ENCODE peak calls at places on chromosomes 12 and 14, in four cellular contexts. T is GM12878, S is K562, G is HepG2. Q is an unnamed sample.

GRCh38 chr12:674272-674781 is 11.1 kb upstream of the NINJ2 start:
- DNase-seq in T (peak; percentile 100), S (peak; percentile 31), G (no peak), Q (no peak)

GRCh38 chr12:92629349-92630065 is 73.3 kb upstream of the PLEKHG7 start:
- DNase-seq in T (no peak), S (peak; percentile 6), G (no peak), Q (no peak)

GRCh38 chr12:128339121-128339520 is 72.2 kb downstream of the TMEM132C start:
- DNase-seq in T (no peak), S (no peak), G (no peak), Q (no peak)

GRCh38 chr12:80709811-80710726 is 2.6 kb downstream of the MYF6 start:
- DNase-seq in T (no peak), S (peak; percentile 11), G (peak; percentile 9), Q (peak; percentile 62)

GRCh38 chr14:61438860-61439765 is 117.7 kb downstream of the PRKCH start:
- DNase-seq in T (peak; percentile 90), S (peak; percentile 10), G (peak; percentile 85), Q (peak; percentile 28)

GRCh38 chr12:1217191-1217949 is 226.3 kb downstream of the ERC1 start:
- DNase-seq in T (no peak), S (no peak), G (no peak), Q (no peak)

GRCh38 chr12:109697877-109698468 is 15.7 kb upstream of the FAM222A start:
- DNase-seq in T (no peak), S (peak; percentile 67), G (no peak), Q (no peak)

GRCh38 chr14:102938191-102938590 is 15.7 kb downstream of the AMN start:
- DNase-seq in T (no peak), S (no peak), G (no peak), Q (no peak)

GRCh38 chr14:77988966-77989365 is 181.2 kb upstream of the NRXN3 start:
- DNase-seq in T (no peak), S (peak; percentile 44), G (peak; percentile 6), Q (no peak)

GRCh38 chr14:52977798-52978197 is 26.9 kb upstream of the FERMT2 start:
- DNase-seq in T (no peak), S (no peak), G (no peak), Q (no peak)

GRCh38 chr12:42706331-42706730 is 116.8 kb upstream of the PRICKLE1 start:
- DNase-seq in T (no peak), S (no peak), G (no peak), Q (no peak)

GRCh38 chr12:78964521-78964920 is 99.9 kb downstream of the SYT1 start:
- DNase-seq in T (no peak), S (no peak), G (no peak), Q (no peak)

GRCh38 chr14:20327005-20327869 is 5.8 kb downstream of the CCNB1IP1 start:
- DNase-seq in T (peak; percentile 35), S (peak; percentile 72), G (peak; percentile 79), Q (no peak)

GRCh38 chr12:6943719-6944380 is at the start of the genes C12orf57 and RNU7-1:
- DNase-seq in T (peak; percentile 93), S (peak; percentile 94), G (peak; percentile 94), Q (peak; percentile 76)

GRCh38 chr12:47361389-47362031 is 281.8 kb upstream of the AMIGO2 start:
- DNase-seq in T (no peak), S (peak; percentile 85), G (no peak), Q (no peak)

GRCh38 chr14:52711666-52712065 is 4.7 kb downstream of the PSMC6 start:
- DNase-seq in T (no peak), S (no peak), G (no peak), Q (no peak)

GRCh38 chr14:53247596-53248370 is 94.7 kb upstream of the DDHD1 start:
- DNase-seq in T (no peak), S (no peak), G (no peak), Q (no peak)

GRCh38 chr12:113040722-113041168 is 15.8 kb upstream of the DTX1 start:
- DNase-seq in T (no peak), S (no peak), G (peak; percentile 32), Q (no peak)

GRCh38 chr14:31492759-31493498 is 5.1 kb upstream of the GPR33 start:
- DNase-seq in T (no peak), S (no peak), G (no peak), Q (no peak)

GRCh38 chr14:61997146-61997545 is 234.9 kb downstream of the SNAPC1 start:
- DNase-seq in T (no peak), S (no peak), G (no peak), Q (no peak)

GRCh38 chr12:24530689-24531088 is 418.2 kb downstream of the BCAT1 start:
- DNase-seq in T (no peak), S (no peak), G (no peak), Q (no peak)

DNA sequence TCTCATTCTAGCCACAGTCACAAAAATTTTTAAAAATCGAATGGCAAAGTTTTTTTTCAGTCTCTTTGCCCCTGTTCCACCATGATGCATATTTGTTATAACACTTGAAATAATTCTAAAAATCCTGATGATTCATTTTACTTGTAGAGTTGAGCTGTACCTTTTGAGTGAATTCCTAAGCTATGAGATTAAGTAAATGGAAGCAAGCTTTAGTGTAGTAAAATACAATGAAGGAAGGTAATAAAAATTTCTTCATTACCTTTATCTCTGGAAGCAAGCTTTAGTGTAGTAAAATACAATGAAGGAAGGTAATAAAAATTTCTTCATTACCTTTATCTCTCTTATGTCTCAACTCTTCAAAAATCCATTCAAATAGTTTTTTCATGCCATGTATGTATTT is 46.1 kb downstream of the TMTC3 start:
- DNase-seq in T (no peak), S (no peak), G (no peak), Q (no peak)
- TF ChIP-seq SP1 in T (no peak), S (no peak), G (no peak), Q (no peak)

GRCh38 chr12:49334226-49334625 is 2.8 kb downstream of the C1QL4 start:
- DNase-seq in T (no peak), S (no peak), G (no peak), Q (no peak)

GRCh38 chr12:49331360-49332222 is 5.4 kb downstream of the C1QL4 start:
- DNase-seq in T (no peak), S (peak; percentile 75), G (peak; percentile 53), Q (peak; percentile 77)

GRCh38 chr12:49332441-49332861 is 4.5 kb downstream of the C1QL4 start:
- DNase-seq in T (no peak), S (no peak), G (no peak), Q (no peak)

GRCh38 chr12:49334681-49335080 is 2.3 kb downstream of the C1QL4 start:
- DNase-seq in T (no peak), S (no peak), G (no peak), Q (no peak)

GRCh38 chr12:49332891-49333371 is 4.1 kb downstream of the C1QL4 start:
- DNase-seq in T (no peak), S (no peak), G (no peak), Q (no peak)
- TF ChIP-seq TCF7 in T (no peak), S (no peak), G (no peak), Q (no peak)

GRCh38 chr14:54782803-54783659 is 119.6 kb downstream of the GCH1 start:
- DNase-seq in T (no peak), S (no peak), G (peak; percentile 11), Q (peak; percentile 51)

GRCh38 chr14:54781936-54782802 is 120.5 kb downstream of the GCH1 start:
- DNase-seq in T (no peak), S (no peak), G (no peak), Q (no peak)

GRCh38 chr14:54784657-54785056 is 118.0 kb downstream of the GCH1 start:
- DNase-seq in T (no peak), S (no peak), G (no peak), Q (no peak)

GRCh38 chr14:54784060-54784459 is 118.6 kb downstream of the GCH1 start:
- DNase-seq in T (no peak), S (no peak), G (no peak), Q (no peak)

DNA sequence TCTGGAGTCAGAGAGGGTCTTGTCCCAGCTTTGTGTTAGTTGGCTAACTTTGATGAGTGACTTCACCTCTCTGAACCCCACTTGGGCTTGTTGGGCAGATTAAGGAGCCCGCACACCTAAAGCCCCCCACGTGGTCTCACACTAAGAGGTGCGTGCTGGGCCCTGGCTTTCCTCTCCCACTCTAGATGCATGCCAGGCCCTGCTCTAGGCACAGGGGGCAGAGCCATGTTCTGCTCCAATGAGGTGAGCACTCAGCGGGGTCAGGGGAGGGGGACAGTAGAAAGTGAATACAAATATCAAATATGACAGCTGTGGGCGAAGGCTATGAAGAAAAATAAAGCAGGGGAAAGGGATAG is 119.0 kb downstream of the GCH1 start:
- DNase-seq in T (no peak), S (no peak), G (no peak), Q (no peak)
- TF ChIP-seq USF2 in T (no peak), S (no peak), G (no peak), Q (no peak)

DNA sequence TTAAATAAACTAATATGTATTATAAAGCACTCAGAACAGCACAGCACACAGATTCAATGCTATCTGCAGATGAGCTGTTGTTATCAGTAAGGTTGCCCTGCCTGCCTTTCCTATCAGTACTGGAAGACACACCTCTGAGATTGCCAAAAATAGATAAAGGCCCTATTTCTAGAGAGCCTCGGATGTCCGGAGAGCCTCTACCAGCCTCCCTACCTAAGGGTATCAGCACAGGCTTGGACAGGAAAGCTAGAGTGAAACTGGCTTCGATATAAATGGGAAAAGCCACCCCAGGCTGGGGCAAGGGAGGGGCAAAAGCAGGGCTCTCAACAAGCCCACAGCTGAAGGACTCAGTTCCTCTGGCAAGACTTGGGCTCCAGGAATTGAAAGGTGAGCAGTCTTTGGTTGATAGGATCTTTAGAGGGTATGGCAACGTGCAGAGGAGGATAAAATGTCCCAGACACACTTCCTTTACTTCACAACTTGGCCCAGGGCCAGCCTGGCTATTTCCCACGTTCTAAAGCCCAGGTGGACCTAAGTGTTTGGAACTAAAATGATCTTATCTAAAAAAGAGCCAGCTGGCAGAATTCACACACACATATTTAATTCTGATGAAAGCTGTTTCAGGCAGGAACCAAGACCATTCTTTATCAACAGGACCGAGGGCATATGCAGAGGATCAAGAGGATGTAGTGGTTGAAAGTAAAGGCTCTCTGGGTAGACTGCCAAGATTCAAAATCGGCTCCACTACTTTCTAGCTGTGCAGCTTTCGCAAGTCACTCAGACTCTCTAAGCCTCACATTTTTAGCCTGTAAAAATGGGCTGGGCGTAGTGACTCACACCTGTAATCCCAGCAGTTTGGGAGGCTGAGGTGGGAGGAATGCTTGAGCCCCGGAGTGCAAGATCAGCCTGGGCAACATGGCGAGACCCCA is 37.8 kb upstream of the ITPR2 start:
- DNase-seq in T (peak; percentile 35), S (no peak), G (no peak), Q (no peak)
- TF ChIP-seq SP1 in T (no peak), S (no peak), G (no peak), Q (no peak)

DNA sequence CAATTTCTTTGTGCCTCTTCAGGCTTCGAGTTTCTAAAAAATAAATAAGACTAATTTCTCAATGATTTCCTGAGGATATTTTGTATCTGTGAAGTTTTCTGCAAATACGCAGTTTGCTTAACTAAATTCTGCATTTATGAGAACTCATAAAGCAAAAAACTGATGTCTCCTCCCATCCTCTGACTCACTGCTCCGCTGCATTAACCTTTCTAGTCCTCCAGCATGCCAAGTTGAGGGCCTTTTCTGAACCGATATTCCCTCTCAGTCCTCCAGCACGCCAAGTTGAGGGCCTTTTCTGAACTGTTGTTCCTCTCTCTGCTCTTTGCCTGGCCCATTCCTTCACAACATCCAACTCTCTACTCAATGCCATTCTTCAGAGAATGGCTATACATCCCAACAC is 3.2 kb downstream of the IPO8 start:
- DNase-seq in T (no peak), S (no peak), G (no peak), Q (no peak)
- TF ChIP-seq TCF7 in T (no peak), S (no peak), G (no peak), Q (no peak)